ENCODE peak calls at places on chromosomes 11 and 22, in six cellular contexts. One of them, this sample, is unnamed.

GRCh38 chr22:44202261-44202789 is 21.6 kb downstream of the PARVG start:
- DNase-seq in HepG2: no peak
- DNase-seq in A549: no peak
- DNase-seq in SK-N-SH: no peak
- DNase-seq in K562: no peak
- DNase-seq in H1: no peak
- DNase-seq in this sample: peak; percentile 90

GRCh38 chr11:7540830-7541555 is 27.2 kb downstream of the PPFIBP2 start:
- DNase-seq in A549: no peak
- DNase-seq in H1: no peak
- DNase-seq in SK-N-SH: no peak
- DNase-seq in HepG2: no peak
- DNase-seq in K562: no peak
- DNase-seq in this sample: no peak

GRCh38 chr11:3853935-3854659 is 1.4 kb upstream of the STIM1 start:
- DNase-seq in A549: no peak
- DNase-seq in K562: no peak
- DNase-seq in HepG2: no peak
- DNase-seq in H1: no peak
- DNase-seq in SK-N-SH: no peak
- DNase-seq in this sample: no peak

GRCh38 chr11:114478768-114479167 is 39.5 kb downstream of the REXO2 start:
- DNase-seq in K562: no peak
- DNase-seq in SK-N-SH: no peak
- DNase-seq in H1: no peak
- DNase-seq in A549: no peak
- DNase-seq in HepG2: peak; percentile 34
- DNase-seq in this sample: no peak

GRCh38 chr22:25823276-25823675 is 81.3 kb downstream of the MYO18B start:
- DNase-seq in H1: no peak
- DNase-seq in K562: no peak
- DNase-seq in SK-N-SH: no peak
- DNase-seq in HepG2: no peak
- DNase-seq in A549: no peak
- DNase-seq in this sample: no peak

GRCh38 chr22:17633217-17633997 is 4.9 kb upstream of the ATP6V1E1 start:
- DNase-seq in H1: no peak
- DNase-seq in SK-N-SH: no peak
- DNase-seq in HepG2: peak; percentile 85
- DNase-seq in K562: peak; percentile 41
- DNase-seq in A549: peak; percentile 29
- DNase-seq in this sample: peak; percentile 92

GRCh38 chr11:6497069-6497839 is at the start of gene DNHD1:
- DNase-seq in SK-N-SH: no peak
- DNase-seq in A549: no peak
- DNase-seq in H1: peak; percentile 84
- DNase-seq in K562: peak; percentile 31
- DNase-seq in HepG2: no peak
- DNase-seq in this sample: no peak

GRCh38 chr11:71078482-71078881 is 173.9 kb downstream of the SHANK2 start:
- DNase-seq in A549: no peak
- DNase-seq in HepG2: no peak
- DNase-seq in SK-N-SH: no peak
- DNase-seq in H1: no peak
- DNase-seq in K562: peak; percentile 13
- DNase-seq in this sample: no peak

GRCh38 chr22:24728790-24729637 is 45.5 kb downstream of the PIWIL3 start:
- DNase-seq in H1: no peak
- DNase-seq in HepG2: peak; percentile 92
- DNase-seq in SK-N-SH: peak; percentile 41
- DNase-seq in K562: peak; percentile 84
- DNase-seq in A549: no peak
- DNase-seq in this sample: peak; percentile 74

GRCh38 chr11:26229270-26229669 is 102.7 kb upstream of the ANO3 start:
- DNase-seq in H1: no peak
- DNase-seq in A549: no peak
- DNase-seq in K562: no peak
- DNase-seq in HepG2: no peak
- DNase-seq in SK-N-SH: no peak
- DNase-seq in this sample: peak; percentile 98

GRCh38 chr22:17842386-17842785 is 68.1 kb upstream of the BID start:
- DNase-seq in A549: no peak
- DNase-seq in SK-N-SH: no peak
- DNase-seq in H1: no peak
- DNase-seq in K562: no peak
- DNase-seq in HepG2: no peak
- DNase-seq in this sample: no peak

GRCh38 chr11:2570841-2571597 is 126.2 kb downstream of the KCNQ1 start:
- DNase-seq in H1: no peak
- DNase-seq in A549: no peak
- DNase-seq in SK-N-SH: no peak
- DNase-seq in K562: no peak
- DNase-seq in HepG2: no peak
- DNase-seq in this sample: no peak

GRCh38 chr22:39317756-39318506 is 1.5 kb downstream of the RPL3 start:
- DNase-seq in SK-N-SH: no peak
- DNase-seq in K562: no peak
- DNase-seq in A549: no peak
- DNase-seq in H1: no peak
- DNase-seq in HepG2: no peak
- DNase-seq in this sample: peak; percentile 61

GRCh38 chr11:81331611-81332205 is 1402.0 kb downstream of the FAM181B start:
- DNase-seq in H1: no peak
- DNase-seq in K562: no peak
- DNase-seq in HepG2: no peak
- DNase-seq in SK-N-SH: no peak
- DNase-seq in A549: no peak
- DNase-seq in this sample: no peak

GRCh38 chr11:104151404-104152204 is 12.3 kb downstream of the PDGFD start:
- DNase-seq in SK-N-SH: no peak
- DNase-seq in K562: no peak
- DNase-seq in H1: no peak
- DNase-seq in A549: no peak
- DNase-seq in HepG2: no peak
- DNase-seq in this sample: no peak

GRCh38 chr11:66337103-66337899 is 1.1 kb upstream of the RIN1 start:
- DNase-seq in H1: peak; percentile 44
- DNase-seq in A549: no peak
- DNase-seq in HepG2: no peak
- DNase-seq in SK-N-SH: peak; percentile 75
- DNase-seq in K562: no peak
- DNase-seq in this sample: peak; percentile 56

GRCh38 chr11:92411431-92411830 is 186.8 kb downstream of the FAT3 start:
- DNase-seq in A549: no peak
- DNase-seq in H1: no peak
- DNase-seq in SK-N-SH: no peak
- DNase-seq in K562: no peak
- DNase-seq in HepG2: no peak
- DNase-seq in this sample: no peak

GRCh38 chr11:29135504-29135903 is 881.3 kb downstream of the KCNA4 start:
- DNase-seq in SK-N-SH: no peak
- DNase-seq in A549: no peak
- DNase-seq in HepG2: no peak
- DNase-seq in K562: no peak
- DNase-seq in H1: no peak
- DNase-seq in this sample: peak; percentile 80

GRCh38 chr22:40485813-40486610 is 115.6 kb downstream of the SGSM3 start:
- DNase-seq in SK-N-SH: no peak
- DNase-seq in H1: no peak
- DNase-seq in K562: no peak
- DNase-seq in HepG2: no peak
- DNase-seq in A549: no peak
- DNase-seq in this sample: peak; percentile 60

GRCh38 chr22:17910561-17911311 is 113.6 kb downstream of the MICAL3 start:
- DNase-seq in H1: peak; percentile 55
- DNase-seq in K562: peak; percentile 31
- DNase-seq in HepG2: no peak
- DNase-seq in A549: peak; percentile 7
- DNase-seq in SK-N-SH: peak; percentile 68
- DNase-seq in this sample: peak; percentile 91

GRCh38 chr11:110081462-110082233 is 11.5 kb upstream of the ZC3H12C start:
- DNase-seq in SK-N-SH: no peak
- DNase-seq in H1: no peak
- DNase-seq in HepG2: no peak
- DNase-seq in K562: no peak
- DNase-seq in A549: no peak
- DNase-seq in this sample: peak; percentile 74

GRCh38 chr11:17102447-17102846 is 25.0 kb upstream of the RPS13 start:
- DNase-seq in SK-N-SH: no peak
- DNase-seq in A549: no peak
- DNase-seq in K562: no peak
- DNase-seq in H1: no peak
- DNase-seq in HepG2: no peak
- DNase-seq in this sample: no peak

GRCh38 chr11:74710291-74710938 is 20.8 kb downstream of the CHRDL2 start:
- DNase-seq in K562: peak; percentile 45
- DNase-seq in SK-N-SH: peak; percentile 72
- DNase-seq in A549: no peak
- DNase-seq in HepG2: no peak
- DNase-seq in H1: no peak
- DNase-seq in this sample: peak; percentile 46

GRCh38 chr22:50169181-50169759 is 1.3 kb upstream of the PANX2 start:
- DNase-seq in H1: no peak
- DNase-seq in A549: no peak
- DNase-seq in SK-N-SH: peak; percentile 60
- DNase-seq in K562: no peak
- DNase-seq in HepG2: no peak
- DNase-seq in this sample: no peak

GRCh38 chr22:50167689-50168489 is 2.6 kb upstream of the PANX2 start:
- DNase-seq in SK-N-SH: no peak
- DNase-seq in A549: no peak
- DNase-seq in K562: peak; percentile 34
- DNase-seq in HepG2: no peak
- DNase-seq in H1: no peak
- DNase-seq in this sample: no peak

GRCh38 chr22:50170453-50171318 is at the start of gene PANX2:
- DNase-seq in K562: peak; percentile 73
- DNase-seq in HepG2: no peak
- DNase-seq in SK-N-SH: peak; percentile 85
- DNase-seq in A549: no peak
- DNase-seq in H1: no peak
- DNase-seq in this sample: no peak

GRCh38 chr22:50171319-50171964 is 911 bp downstream of the PANX2 start:
- DNase-seq in H1: no peak
- DNase-seq in HepG2: no peak
- DNase-seq in A549: no peak
- DNase-seq in K562: no peak
- DNase-seq in SK-N-SH: no peak
- DNase-seq in this sample: no peak

GRCh38 chr22:50169774-50170341 is 673 bp upstream of the PANX2 start:
- DNase-seq in HepG2: no peak
- DNase-seq in K562: peak; percentile 80
- DNase-seq in A549: no peak
- DNase-seq in H1: no peak
- DNase-seq in SK-N-SH: peak; percentile 80
- DNase-seq in this sample: no peak
- TF ChIP-seq RFX5 in HepG2: no peak
- TF ChIP-seq RFX5 in K562: no peak
- TF ChIP-seq RFX5 in A549: no peak
- TF ChIP-seq RFX5 in H1: no peak
- TF ChIP-seq RFX5 in SK-N-SH: no peak
- TF ChIP-seq RFX5 in this sample: no peak

DNA sequence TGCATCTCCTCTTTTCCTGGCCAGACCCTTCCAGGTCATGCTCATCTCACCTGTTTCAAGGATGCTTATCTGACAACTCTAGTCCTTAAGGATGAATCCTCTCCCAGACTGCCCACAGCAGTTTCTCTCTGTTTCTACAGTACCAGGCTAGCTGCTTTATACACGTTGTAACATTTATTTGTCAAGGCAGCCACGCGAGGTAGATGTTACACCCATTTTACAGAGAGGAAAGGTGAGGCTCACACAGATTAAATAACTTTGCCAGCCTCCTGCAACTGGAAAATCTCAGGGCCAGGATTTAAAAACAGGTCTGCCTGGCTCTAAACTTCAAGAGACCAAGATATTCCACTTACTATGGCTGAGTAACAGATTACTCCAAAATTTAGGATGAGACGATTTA is 45.7 kb upstream of the E2F8 start:
- DNase-seq in HepG2: no peak
- DNase-seq in SK-N-SH: no peak
- DNase-seq in A549: no peak
- DNase-seq in H1: no peak
- DNase-seq in K562: no peak
- DNase-seq in this sample: no peak
- TF ChIP-seq RFX5 in HepG2: no peak
- TF ChIP-seq RFX5 in SK-N-SH: no peak
- TF ChIP-seq RFX5 in A549: no peak
- TF ChIP-seq RFX5 in H1: no peak
- TF ChIP-seq RFX5 in K562: no peak
- TF ChIP-seq RFX5 in this sample: no peak

DNA sequence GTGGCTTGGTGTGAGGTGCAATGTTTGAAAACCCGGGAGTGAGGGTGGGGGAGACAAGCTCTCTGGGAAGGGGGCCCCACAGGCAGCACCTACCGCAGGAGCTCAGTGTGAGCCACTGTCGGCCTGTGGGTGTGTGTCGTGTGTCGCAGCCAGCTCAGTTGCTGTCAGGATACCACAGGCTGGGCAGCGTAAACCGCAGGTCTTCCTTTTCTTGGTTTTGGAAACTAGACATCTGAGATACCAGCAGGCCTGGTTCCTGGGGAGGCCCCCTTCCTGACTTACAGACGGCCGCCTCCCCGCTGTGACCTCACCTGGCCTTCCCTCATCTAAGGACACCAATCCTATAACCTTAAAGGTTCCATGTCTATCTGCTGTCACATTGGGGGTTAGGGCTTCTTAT is 19.4 kb downstream of the IRF7 start:
- DNase-seq in A549: no peak
- DNase-seq in K562: no peak
- DNase-seq in HepG2: no peak
- DNase-seq in SK-N-SH: no peak
- DNase-seq in H1: no peak
- DNase-seq in this sample: no peak
- TF ChIP-seq RFX5 in A549: no peak
- TF ChIP-seq RFX5 in K562: no peak
- TF ChIP-seq RFX5 in HepG2: no peak
- TF ChIP-seq RFX5 in SK-N-SH: no peak
- TF ChIP-seq RFX5 in H1: no peak
- TF ChIP-seq RFX5 in this sample: no peak

DNA sequence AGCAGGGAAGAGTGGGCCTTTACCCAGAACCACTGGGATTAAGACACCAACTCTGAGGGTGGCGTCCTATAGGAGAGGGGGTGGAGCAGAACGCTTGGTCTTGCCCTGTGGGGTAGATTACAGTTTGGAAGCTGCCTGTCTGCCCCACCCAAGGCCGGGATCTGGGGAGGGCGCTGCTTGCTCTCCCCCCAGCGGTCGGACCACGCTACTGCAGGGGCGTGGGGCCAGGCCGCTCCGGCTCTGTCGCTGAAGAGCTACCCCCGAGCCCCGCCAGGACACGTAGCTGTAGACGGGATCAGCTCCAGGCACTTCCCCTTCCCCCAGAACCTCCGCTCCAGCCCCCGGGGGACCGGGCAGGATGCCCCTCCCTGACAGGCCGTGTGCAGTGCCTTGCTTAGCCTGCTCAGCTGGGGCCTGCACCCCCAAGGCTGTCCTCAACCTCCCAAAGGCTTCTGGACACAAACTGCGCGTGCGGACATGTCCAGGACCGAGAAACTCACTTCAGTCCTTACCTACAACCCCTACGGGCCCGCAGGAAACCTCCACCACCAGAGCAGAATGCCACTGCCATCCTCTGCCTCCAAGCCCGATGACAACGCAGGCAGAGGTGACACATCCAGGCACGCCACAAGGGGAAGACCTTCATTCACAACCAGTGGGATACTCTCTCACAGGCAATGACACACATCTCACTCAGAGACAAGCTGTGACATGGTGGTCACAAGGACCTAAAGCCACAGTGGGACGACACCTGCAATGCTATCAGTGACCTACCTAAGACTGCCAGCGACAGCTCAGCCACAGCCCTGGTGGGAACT is 3.6 kb downstream of the AHNAK start:
- DNase-seq in A549: peak; percentile 72
- DNase-seq in K562: peak; percentile 87
- DNase-seq in SK-N-SH: peak; percentile 90
- DNase-seq in HepG2: no peak
- DNase-seq in H1: peak; percentile 96
- DNase-seq in this sample: peak; percentile 70
- TF ChIP-seq RFX5 in A549: no peak
- TF ChIP-seq RFX5 in K562: no peak
- TF ChIP-seq RFX5 in SK-N-SH: no peak
- TF ChIP-seq RFX5 in HepG2: no peak
- TF ChIP-seq RFX5 in H1: no peak
- TF ChIP-seq RFX5 in this sample: no peak